ENCODE peak calls at places on chromosomes 12 and 14, in eight cellular contexts. One of them, this sample, is unnamed.

GRCh38 chr14:65302571-65303184 is 109.9 kb upstream of the FUT8 start:
- DNase-seq in Panc1: no peak
- DNase-seq in iPS DF 6.9: no peak
- DNase-seq in neuronal stem cell: no peak
- DNase-seq in tibial artery: no peak
- DNase-seq in breast epithelium: no peak
- DNase-seq in CD4-positive, CD25-positive, alpha-beta regulatory T cell: peak; percentile 66
- DNase-seq in IMR-90: no peak
- DNase-seq in this sample: no peak

GRCh38 chr14:68890173-68890931 is 88.8 kb downstream of the ACTN1 start:
- DNase-seq in Panc1: no peak
- DNase-seq in iPS DF 6.9: no peak
- DNase-seq in neuronal stem cell: no peak
- DNase-seq in tibial artery: no peak
- DNase-seq in breast epithelium: peak; percentile 43
- DNase-seq in CD4-positive, CD25-positive, alpha-beta regulatory T cell: no peak
- DNase-seq in IMR-90: no peak
- DNase-seq in this sample: no peak

GRCh38 chr12:68118096-68118755 is 41.3 kb downstream of the IFNG start:
- DNase-seq in Panc1: no peak
- DNase-seq in iPS DF 6.9: peak; percentile 7
- DNase-seq in neuronal stem cell: no peak
- DNase-seq in tibial artery: no peak
- DNase-seq in breast epithelium: no peak
- DNase-seq in CD4-positive, CD25-positive, alpha-beta regulatory T cell: peak; percentile 39
- DNase-seq in IMR-90: no peak
- DNase-seq in this sample: no peak

GRCh38 chr12:123024819-123025391 is 44.4 kb downstream of the ARL6IP4 start:
- DNase-seq in Panc1: no peak
- DNase-seq in iPS DF 6.9: no peak
- DNase-seq in neuronal stem cell: no peak
- DNase-seq in tibial artery: no peak
- DNase-seq in breast epithelium: no peak
- DNase-seq in CD4-positive, CD25-positive, alpha-beta regulatory T cell: peak; percentile 50
- DNase-seq in IMR-90: peak; percentile 55
- DNase-seq in this sample: no peak

GRCh38 chr14:104989236-104989950 is 3.8 kb downstream of the CLBA1 start:
- DNase-seq in Panc1: no peak
- DNase-seq in iPS DF 6.9: no peak
- DNase-seq in neuronal stem cell: no peak
- DNase-seq in tibial artery: no peak
- DNase-seq in breast epithelium: no peak
- DNase-seq in CD4-positive, CD25-positive, alpha-beta regulatory T cell: no peak
- DNase-seq in IMR-90: no peak
- DNase-seq in this sample: no peak

GRCh38 chr12:48002179-48002601 is 2.1 kb downstream of the COL2A1 start:
- DNase-seq in Panc1: no peak
- DNase-seq in iPS DF 6.9: no peak
- DNase-seq in neuronal stem cell: peak; percentile 41
- DNase-seq in tibial artery: no peak
- DNase-seq in breast epithelium: no peak
- DNase-seq in CD4-positive, CD25-positive, alpha-beta regulatory T cell: no peak
- DNase-seq in IMR-90: no peak
- DNase-seq in this sample: no peak

GRCh38 chr14:105880616-105881015 is 354.2 kb downstream of the TMEM121 start:
- DNase-seq in Panc1: no peak
- DNase-seq in iPS DF 6.9: no peak
- DNase-seq in neuronal stem cell: no peak
- DNase-seq in tibial artery: peak; percentile 9
- DNase-seq in breast epithelium: peak; percentile 45
- DNase-seq in CD4-positive, CD25-positive, alpha-beta regulatory T cell: no peak
- DNase-seq in IMR-90: no peak
- DNase-seq in this sample: no peak

GRCh38 chr12:53798575-53798974 is 46.8 kb upstream of the CISTR start:
- DNase-seq in Panc1: no peak
- DNase-seq in iPS DF 6.9: no peak
- DNase-seq in neuronal stem cell: no peak
- DNase-seq in tibial artery: no peak
- DNase-seq in breast epithelium: no peak
- DNase-seq in CD4-positive, CD25-positive, alpha-beta regulatory T cell: no peak
- DNase-seq in IMR-90: no peak
- DNase-seq in this sample: no peak

GRCh38 chr14:104244221-104245011 is 106.0 kb downstream of the KIF26A start:
- DNase-seq in Panc1: no peak
- DNase-seq in iPS DF 6.9: no peak
- DNase-seq in neuronal stem cell: no peak
- DNase-seq in tibial artery: peak; percentile 5
- DNase-seq in breast epithelium: peak; percentile 38
- DNase-seq in CD4-positive, CD25-positive, alpha-beta regulatory T cell: no peak
- DNase-seq in IMR-90: no peak
- DNase-seq in this sample: no peak

GRCh38 chr12:70507442-70507841 is 129.8 kb downstream of the PTPRB start:
- DNase-seq in Panc1: no peak
- DNase-seq in iPS DF 6.9: peak; percentile 22
- DNase-seq in neuronal stem cell: no peak
- DNase-seq in tibial artery: no peak
- DNase-seq in breast epithelium: no peak
- DNase-seq in CD4-positive, CD25-positive, alpha-beta regulatory T cell: no peak
- DNase-seq in IMR-90: no peak
- DNase-seq in this sample: no peak

GRCh38 chr14:94317259-94317658 is 5.9 kb downstream of the SERPINA6 start:
- DNase-seq in Panc1: no peak
- DNase-seq in iPS DF 6.9: no peak
- DNase-seq in neuronal stem cell: no peak
- DNase-seq in tibial artery: peak; percentile 78
- DNase-seq in breast epithelium: no peak
- DNase-seq in CD4-positive, CD25-positive, alpha-beta regulatory T cell: no peak
- DNase-seq in IMR-90: no peak
- DNase-seq in this sample: no peak

GRCh38 chr12:70508178-70508577 is 129.1 kb downstream of the PTPRB start:
- DNase-seq in Panc1: no peak
- DNase-seq in iPS DF 6.9: no peak
- DNase-seq in neuronal stem cell: no peak
- DNase-seq in tibial artery: no peak
- DNase-seq in breast epithelium: no peak
- DNase-seq in CD4-positive, CD25-positive, alpha-beta regulatory T cell: no peak
- DNase-seq in IMR-90: no peak
- DNase-seq in this sample: no peak

GRCh38 chr12:76762556-76762955 is 1.4 kb upstream of the ZDHHC17 start:
- DNase-seq in Panc1: no peak
- DNase-seq in iPS DF 6.9: peak; percentile 37
- DNase-seq in neuronal stem cell: peak; percentile 55
- DNase-seq in tibial artery: no peak
- DNase-seq in breast epithelium: no peak
- DNase-seq in CD4-positive, CD25-positive, alpha-beta regulatory T cell: no peak
- DNase-seq in IMR-90: no peak
- DNase-seq in this sample: no peak

GRCh38 chr14:64979336-64980074 is 7.2 kb upstream of the FNTB start:
- DNase-seq in Panc1: no peak
- DNase-seq in iPS DF 6.9: no peak
- DNase-seq in neuronal stem cell: no peak
- DNase-seq in tibial artery: no peak
- DNase-seq in breast epithelium: no peak
- DNase-seq in CD4-positive, CD25-positive, alpha-beta regulatory T cell: no peak
- DNase-seq in IMR-90: peak; percentile 77
- DNase-seq in this sample: no peak

GRCh38 chr12:108352591-108352990 is 13.5 kb upstream of the CMKLR1 start:
- DNase-seq in Panc1: no peak
- DNase-seq in iPS DF 6.9: no peak
- DNase-seq in neuronal stem cell: no peak
- DNase-seq in tibial artery: no peak
- DNase-seq in breast epithelium: no peak
- DNase-seq in CD4-positive, CD25-positive, alpha-beta regulatory T cell: no peak
- DNase-seq in IMR-90: no peak
- DNase-seq in this sample: no peak

GRCh38 chr12:40499856-40500255 is 192.4 kb upstream of the CNTN1 start:
- DNase-seq in Panc1: no peak
- DNase-seq in iPS DF 6.9: no peak
- DNase-seq in neuronal stem cell: no peak
- DNase-seq in tibial artery: no peak
- DNase-seq in breast epithelium: no peak
- DNase-seq in CD4-positive, CD25-positive, alpha-beta regulatory T cell: no peak
- DNase-seq in IMR-90: no peak
- DNase-seq in this sample: no peak

GRCh38 chr12:76018111-76018510 is 13.5 kb downstream of the PHLDA1 start:
- DNase-seq in Panc1: no peak
- DNase-seq in iPS DF 6.9: no peak
- DNase-seq in neuronal stem cell: no peak
- DNase-seq in tibial artery: no peak
- DNase-seq in breast epithelium: no peak
- DNase-seq in CD4-positive, CD25-positive, alpha-beta regulatory T cell: no peak
- DNase-seq in IMR-90: peak; percentile 61
- DNase-seq in this sample: no peak

GRCh38 chr14:98177551-98177950 is 1094.4 kb downstream of the BCL11B start:
- DNase-seq in Panc1: no peak
- DNase-seq in iPS DF 6.9: no peak
- DNase-seq in neuronal stem cell: no peak
- DNase-seq in tibial artery: no peak
- DNase-seq in breast epithelium: no peak
- DNase-seq in CD4-positive, CD25-positive, alpha-beta regulatory T cell: peak; percentile 60
- DNase-seq in IMR-90: no peak
- DNase-seq in this sample: no peak

GRCh38 chr14:95303107-95303506 is 16.6 kb downstream of the CLMN start:
- DNase-seq in Panc1: no peak
- DNase-seq in iPS DF 6.9: no peak
- DNase-seq in neuronal stem cell: no peak
- DNase-seq in tibial artery: no peak
- DNase-seq in breast epithelium: no peak
- DNase-seq in CD4-positive, CD25-positive, alpha-beta regulatory T cell: no peak
- DNase-seq in IMR-90: no peak
- DNase-seq in this sample: no peak

GRCh38 chr14:74475678-74476077 is 17.4 kb downstream of the NPC2 start:
- DNase-seq in Panc1: no peak
- DNase-seq in iPS DF 6.9: no peak
- DNase-seq in neuronal stem cell: no peak
- DNase-seq in tibial artery: no peak
- DNase-seq in breast epithelium: no peak
- DNase-seq in CD4-positive, CD25-positive, alpha-beta regulatory T cell: no peak
- DNase-seq in IMR-90: peak; percentile 63
- DNase-seq in this sample: no peak
- H3K27ac ChIP-seq in Panc1: no peak overlapping the region
- H3K27ac ChIP-seq in iPS DF 6.9: no peak overlapping the region
- H3K27ac ChIP-seq in neuronal stem cell: no peak overlapping the region
- H3K27ac ChIP-seq in tibial artery: peak overlapping the region; percentile 42
- H3K27ac ChIP-seq in breast epithelium: no peak overlapping the region
- H3K27ac ChIP-seq in CD4-positive, CD25-positive, alpha-beta regulatory T cell: no peak overlapping the region
- H3K27ac ChIP-seq in IMR-90: no peak overlapping the region
- H3K27ac ChIP-seq in this sample: peak overlapping the region; percentile 55

GRCh38 chr12:32893458-32893857 is 3.1 kb downstream of the PKP2 start:
- DNase-seq in Panc1: no peak
- DNase-seq in iPS DF 6.9: no peak
- DNase-seq in neuronal stem cell: no peak
- DNase-seq in tibial artery: no peak
- DNase-seq in breast epithelium: no peak
- DNase-seq in CD4-positive, CD25-positive, alpha-beta regulatory T cell: no peak
- DNase-seq in IMR-90: no peak
- DNase-seq in this sample: no peak
- H3K4me1 ChIP-seq in Panc1: peaks cover 7% of the 10 kb centered on the region
- H3K4me1 ChIP-seq in iPS DF 6.9: no peaks in the 10 kb centered on the region
- H3K4me1 ChIP-seq in neuronal stem cell: peaks cover 6% of the 10 kb centered on the region
- H3K4me1 ChIP-seq in tibial artery: peaks cover 17% of the 10 kb centered on the region
- H3K4me1 ChIP-seq in breast epithelium: no peaks in the 10 kb centered on the region
- H3K4me1 ChIP-seq in CD4-positive, CD25-positive, alpha-beta regulatory T cell: peaks cover 7% of the 10 kb centered on the region
- H3K4me1 ChIP-seq in IMR-90: no peaks in the 10 kb centered on the region
- H3K4me1 ChIP-seq in this sample: peaks cover 7% of the 10 kb centered on the region

GRCh38 chr12:12734054-12734453 is 16.9 kb downstream of the CDKN1B start:
- DNase-seq in Panc1: no peak
- DNase-seq in iPS DF 6.9: no peak
- DNase-seq in neuronal stem cell: no peak
- DNase-seq in tibial artery: no peak
- DNase-seq in breast epithelium: no peak
- DNase-seq in CD4-positive, CD25-positive, alpha-beta regulatory T cell: no peak
- DNase-seq in IMR-90: peak; percentile 66
- DNase-seq in this sample: no peak
- H3K9me3 ChIP-seq in Panc1: no peaks in the 10 kb centered on the region
- H3K9me3 ChIP-seq in iPS DF 6.9: no peaks in the 10 kb centered on the region
- H3K9me3 ChIP-seq in neuronal stem cell: peaks cover 4% of the 10 kb centered on the region
- H3K9me3 ChIP-seq in tibial artery: no peaks in the 10 kb centered on the region
- H3K9me3 ChIP-seq in breast epithelium: no peaks in the 10 kb centered on the region
- H3K9me3 ChIP-seq in CD4-positive, CD25-positive, alpha-beta regulatory T cell: no peaks in the 10 kb centered on the region
- H3K9me3 ChIP-seq in IMR-90: no peaks in the 10 kb centered on the region
- H3K9me3 ChIP-seq in this sample: no peaks in the 10 kb centered on the region

GRCh38 chr12:990649-991349 is at the start of gene ERC1:
- DNase-seq in Panc1: no peak
- DNase-seq in iPS DF 6.9: no peak
- DNase-seq in neuronal stem cell: peak; percentile 85
- DNase-seq in tibial artery: peak; percentile 82
- DNase-seq in breast epithelium: peak; percentile 79
- DNase-seq in CD4-positive, CD25-positive, alpha-beta regulatory T cell: peak; percentile 81
- DNase-seq in IMR-90: peak; percentile 87
- DNase-seq in this sample: peak; percentile 54

GRCh38 chr12:988616-989015 is 2.4 kb upstream of the ERC1 start:
- DNase-seq in Panc1: no peak
- DNase-seq in iPS DF 6.9: no peak
- DNase-seq in neuronal stem cell: no peak
- DNase-seq in tibial artery: no peak
- DNase-seq in breast epithelium: no peak
- DNase-seq in CD4-positive, CD25-positive, alpha-beta regulatory T cell: no peak
- DNase-seq in IMR-90: peak; percentile 18
- DNase-seq in this sample: no peak

GRCh38 chr12:989751-990278 is 1.2 kb upstream of the ERC1 start:
- DNase-seq in Panc1: no peak
- DNase-seq in iPS DF 6.9: no peak
- DNase-seq in neuronal stem cell: peak; percentile 21
- DNase-seq in tibial artery: peak; percentile 36
- DNase-seq in breast epithelium: no peak
- DNase-seq in CD4-positive, CD25-positive, alpha-beta regulatory T cell: no peak
- DNase-seq in IMR-90: peak; percentile 81
- DNase-seq in this sample: no peak

GRCh38 chr12:990308-990648 is 745 bp upstream of the ERC1 start:
- DNase-seq in Panc1: no peak
- DNase-seq in iPS DF 6.9: no peak
- DNase-seq in neuronal stem cell: no peak
- DNase-seq in tibial artery: peak; percentile 49
- DNase-seq in breast epithelium: peak; percentile 64
- DNase-seq in CD4-positive, CD25-positive, alpha-beta regulatory T cell: peak; percentile 72
- DNase-seq in IMR-90: peak; percentile 74
- DNase-seq in this sample: peak; percentile 41

GRCh38 chr12:989051-989450 is 2.0 kb upstream of the ERC1 start:
- DNase-seq in Panc1: no peak
- DNase-seq in iPS DF 6.9: no peak
- DNase-seq in neuronal stem cell: no peak
- DNase-seq in tibial artery: no peak
- DNase-seq in breast epithelium: no peak
- DNase-seq in CD4-positive, CD25-positive, alpha-beta regulatory T cell: no peak
- DNase-seq in IMR-90: no peak
- DNase-seq in this sample: no peak
- H3K27ac ChIP-seq in Panc1: peak overlapping the region; percentile 95
- H3K27ac ChIP-seq in iPS DF 6.9: no peak overlapping the region
- H3K27ac ChIP-seq in neuronal stem cell: no peak overlapping the region
- H3K27ac ChIP-seq in tibial artery: peak overlapping the region; percentile 98
- H3K27ac ChIP-seq in breast epithelium: no peak overlapping the region
- H3K27ac ChIP-seq in CD4-positive, CD25-positive, alpha-beta regulatory T cell: no peak overlapping the region
- H3K27ac ChIP-seq in IMR-90: peak overlapping the region; percentile 13
- H3K27ac ChIP-seq in this sample: no peak overlapping the region

DNA sequence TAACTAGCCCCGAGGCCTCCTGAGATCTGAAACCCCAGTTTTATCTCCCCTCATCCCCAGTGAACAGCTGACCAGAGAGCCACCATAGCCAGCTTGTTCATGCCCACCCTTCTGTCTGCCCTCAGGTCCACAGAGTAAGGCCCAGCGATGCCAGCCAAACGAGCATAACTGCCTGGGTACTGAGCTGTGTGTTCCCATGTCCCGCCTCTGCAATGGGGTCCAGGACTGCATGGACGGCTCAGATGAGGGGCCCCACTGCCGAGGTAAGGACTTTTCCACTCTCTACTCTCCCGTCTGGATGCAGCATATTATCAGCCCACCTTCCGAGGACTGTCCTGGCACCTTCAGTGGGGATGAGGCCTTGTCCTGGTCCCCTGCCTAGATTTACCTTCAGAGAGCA is 6.2 kb downstream of the LRP1-AS start:
- DNase-seq in Panc1: no peak
- DNase-seq in iPS DF 6.9: no peak
- DNase-seq in neuronal stem cell: no peak
- DNase-seq in tibial artery: peak; percentile 19
- DNase-seq in breast epithelium: no peak
- DNase-seq in CD4-positive, CD25-positive, alpha-beta regulatory T cell: no peak
- DNase-seq in IMR-90: no peak
- DNase-seq in this sample: no peak
- H3K4me1 ChIP-seq in Panc1: no peaks in the 10 kb centered on the region
- H3K4me1 ChIP-seq in iPS DF 6.9: no peaks in the 10 kb centered on the region
- H3K4me1 ChIP-seq in neuronal stem cell: peaks cover 10% of the 10 kb centered on the region
- H3K4me1 ChIP-seq in tibial artery: peaks cover 81% of the 10 kb centered on the region
- H3K4me1 ChIP-seq in breast epithelium: no peaks in the 10 kb centered on the region
- H3K4me1 ChIP-seq in CD4-positive, CD25-positive, alpha-beta regulatory T cell: no peaks in the 10 kb centered on the region
- H3K4me1 ChIP-seq in IMR-90: peaks cover 44% of the 10 kb centered on the region
- H3K4me1 ChIP-seq in this sample: peaks cover 80% of the 10 kb centered on the region

This sample was measured in thoracic aorta.